ENCODE peak calls at places on chromosomes 13 and 19, in four cellular contexts. J is Caco-2, N is stomach, Q is BE2C. A is an unnamed sample.

GRCh38 chr19:19420570-19421301 is 15.3 kb downstream of the GATAD2A start:
- DNase-seq in N (no peak), Q (no peak), J (no peak), A (no peak)

GRCh38 chr13:108834193-108834592 is 204.8 kb downstream of the MYO16 start:
- DNase-seq in J (peak; percentile 71), N (no peak), Q (no peak), A (no peak)

GRCh38 chr13:34145061-34145460 is 327.1 kb downstream of the RFC3 start:
- DNase-seq in J (no peak), N (no peak), Q (no peak), A (no peak)

GRCh38 chr19:31947436-31947835 is 398.0 kb upstream of the ZNF507 start:
- DNase-seq in J (no peak), N (no peak), Q (no peak), A (no peak)

GRCh38 chr13:100913143-100913542 is 238.5 kb upstream of the TMTC4 start:
- DNase-seq in J (no peak), Q (no peak), N (no peak), A (no peak)

GRCh38 chr13:71320452-71320851 is 546.6 kb downstream of the DACH1 start:
- DNase-seq in N (no peak), J (no peak), Q (peak; percentile 41), A (no peak)

GRCh38 chr19:1826557-1827521 is 14.8 kb upstream of the ATP8B3 start:
- DNase-seq in J (no peak), N (no peak), Q (no peak), A (no peak)

GRCh38 chr13:108895220-108895704 is 265.9 kb downstream of the MYO16 start:
- DNase-seq in N (no peak), Q (no peak), J (no peak), A (no peak)

GRCh38 chr13:44667950-44668349 is 91.8 kb upstream of the TSC22D1 start:
- DNase-seq in J (no peak), N (no peak), Q (no peak), A (no peak)

GRCh38 chr19:23999821-24000610 is 85.3 kb downstream of the ZNF726 start:
- DNase-seq in N (no peak), Q (no peak), J (no peak), A (no peak)

GRCh38 chr13:44710576-44710975 is 134.4 kb upstream of the TSC22D1 start:
- DNase-seq in N (no peak), Q (no peak), J (no peak), A (no peak)

GRCh38 chr13:49388256-49388655 is 55.6 kb downstream of the CAB39L start:
- DNase-seq in Q (no peak), N (no peak), J (no peak), A (no peak)

GRCh38 chr13:44921931-44922758 is 67.1 kb downstream of the NUFIP1 start:
- DNase-seq in Q (no peak), J (peak; percentile 40), N (peak; percentile 64), A (no peak)

GRCh38 chr19:58584498-58585441 is 11.6 kb upstream of the MZF1 start:
- DNase-seq in Q (no peak), N (no peak), J (no peak), A (peak; percentile 16)

GRCh38 chr19:55355213-55355821 is 798 bp upstream of the COX6B2 start:
- DNase-seq in J (no peak), Q (no peak), N (no peak), A (no peak)

GRCh38 chr13:96817336-96817941 is 176.8 kb downstream of the OXGR1 start:
- DNase-seq in Q (no peak), N (no peak), J (no peak), A (no peak)

GRCh38 chr19:29119582-29119981 is 93.4 kb downstream of the UQCRFS1 start:
- DNase-seq in N (no peak), Q (no peak), J (no peak), A (no peak)

GRCh38 chr13:30466358-30466714 is 600 bp upstream of the HMGB1 start:
- DNase-seq in N (no peak), J (no peak), Q (peak; percentile 18), A (no peak)
- H3K4me3 ChIP-seq in N (no peak overlapping the region), J (peak overlapping the region; percentile 45), Q (peak overlapping the region; percentile 67), A (peak overlapping the region; percentile 77)

GRCh38 chr19:13861392-13861713 is 15.6 kb upstream of the NANOS3 start:
- DNase-seq in Q (no peak), N (no peak), J (no peak), A (no peak)
- H3K4me3 ChIP-seq in Q (no peak overlapping the region), N (peak overlapping the region; percentile 43), J (no peak overlapping the region), A (no peak overlapping the region)

GRCh38 chr19:12918253-12918652 is 840 bp downstream of the SYCE2 start:
- DNase-seq in Q (no peak), N (no peak), J (no peak), A (no peak)
- H3K4me3 ChIP-seq in Q (no peak overlapping the region), N (no peak overlapping the region), J (no peak overlapping the region), A (no peak overlapping the region)

DNA sequence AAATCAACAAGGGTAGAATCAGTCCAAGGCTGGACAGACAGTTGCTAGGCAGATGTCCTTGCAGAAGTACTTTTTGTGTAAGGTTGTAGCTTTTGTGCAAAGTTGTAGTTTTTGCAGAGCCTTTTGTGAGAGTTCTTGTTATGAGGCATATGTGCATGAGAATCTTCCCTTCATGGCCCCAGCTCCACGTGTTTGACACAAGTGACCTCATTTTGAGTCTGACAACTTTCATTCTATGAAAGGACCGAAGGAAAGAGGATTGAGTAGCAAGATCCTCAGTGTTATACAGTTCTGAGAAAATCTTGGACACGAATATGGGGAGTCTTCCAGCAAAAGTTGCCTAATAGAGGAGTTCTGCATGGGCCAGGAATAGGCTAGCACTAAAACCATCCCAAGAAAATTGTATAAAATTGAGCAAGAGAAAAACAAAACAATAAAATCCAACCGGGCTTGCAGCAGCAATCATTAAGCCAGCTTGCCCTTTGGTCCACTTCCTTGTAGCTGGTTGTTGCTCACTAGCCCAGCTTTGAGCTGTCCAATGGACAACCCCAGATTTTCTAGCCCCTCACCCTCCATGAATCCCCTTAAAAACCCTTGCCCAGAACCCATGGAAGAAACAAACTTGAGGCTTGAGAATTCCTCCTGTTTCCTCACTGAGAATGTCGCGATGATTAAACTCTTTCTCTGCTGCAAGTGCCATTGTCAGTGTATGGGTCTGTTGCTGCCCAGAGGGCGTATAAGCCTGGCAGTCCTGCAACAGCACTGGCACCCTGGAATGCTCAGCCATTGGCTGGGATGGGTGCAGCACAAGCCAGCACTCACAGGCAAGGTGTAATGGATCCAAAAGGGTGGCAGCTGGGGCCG is 6.5 kb downstream of the EPSTI1 start:
- DNase-seq in J (no peak), Q (peak; percentile 16), N (peak; percentile 46), A (no peak)
- H3K4me3 ChIP-seq in J (no peak overlapping the region), Q (no peak overlapping the region), N (no peak overlapping the region), A (no peak overlapping the region)

DNA sequence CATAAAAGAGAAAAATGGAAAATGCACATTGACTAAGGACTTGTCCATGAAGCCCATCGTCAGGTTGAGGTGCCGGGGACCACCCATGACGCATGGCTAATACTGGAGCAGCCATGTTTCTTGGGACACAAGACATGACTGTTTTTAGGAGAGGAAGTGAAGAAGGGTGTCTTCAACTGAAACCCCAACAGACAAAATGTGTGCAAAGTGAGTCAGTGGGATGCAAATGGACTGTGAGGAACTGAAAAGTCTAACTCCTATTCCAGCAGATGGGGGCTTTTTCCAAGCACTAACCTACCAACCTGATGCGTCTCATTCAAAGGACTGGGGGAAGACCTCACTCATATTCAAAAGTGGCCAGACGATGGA is 459.3 kb downstream of the FOXO1 start:
- DNase-seq in J (no peak), N (no peak), Q (no peak), A (no peak)
- H3K4me3 ChIP-seq in J (no peak overlapping the region), N (no peak overlapping the region), Q (no peak overlapping the region), A (no peak overlapping the region)

GRCh38 chr13:32535140-32535539 is 3.5 kb downstream of the N4BP2L2 start:
- DNase-seq in N (no peak), J (no peak), Q (no peak), A (no peak)
- H3K4me3 ChIP-seq in N (no peak overlapping the region), J (no peak overlapping the region), Q (no peak overlapping the region), A (no peak overlapping the region)

GRCh38 chr19:48633148-48634035 is 3.8 kb downstream of the DBP start:
- DNase-seq in Q (no peak), N (no peak), J (peak; percentile 98), A (no peak)
- H3K4me3 ChIP-seq in Q (peak overlapping the region; percentile 45), N (no peak overlapping the region), J (no peak overlapping the region), A (peak overlapping the region; percentile 88)

GRCh38 chr19:45637890-45638667 is 1.1 kb downstream of the EML2 start:
- DNase-seq in J (no peak), Q (no peak), N (peak; percentile 44), A (no peak)
- H3K4me3 ChIP-seq in J (peak overlapping the region; percentile 53), Q (no peak overlapping the region), N (peak overlapping the region; percentile 68), A (peak overlapping the region; percentile 46)

DNA sequence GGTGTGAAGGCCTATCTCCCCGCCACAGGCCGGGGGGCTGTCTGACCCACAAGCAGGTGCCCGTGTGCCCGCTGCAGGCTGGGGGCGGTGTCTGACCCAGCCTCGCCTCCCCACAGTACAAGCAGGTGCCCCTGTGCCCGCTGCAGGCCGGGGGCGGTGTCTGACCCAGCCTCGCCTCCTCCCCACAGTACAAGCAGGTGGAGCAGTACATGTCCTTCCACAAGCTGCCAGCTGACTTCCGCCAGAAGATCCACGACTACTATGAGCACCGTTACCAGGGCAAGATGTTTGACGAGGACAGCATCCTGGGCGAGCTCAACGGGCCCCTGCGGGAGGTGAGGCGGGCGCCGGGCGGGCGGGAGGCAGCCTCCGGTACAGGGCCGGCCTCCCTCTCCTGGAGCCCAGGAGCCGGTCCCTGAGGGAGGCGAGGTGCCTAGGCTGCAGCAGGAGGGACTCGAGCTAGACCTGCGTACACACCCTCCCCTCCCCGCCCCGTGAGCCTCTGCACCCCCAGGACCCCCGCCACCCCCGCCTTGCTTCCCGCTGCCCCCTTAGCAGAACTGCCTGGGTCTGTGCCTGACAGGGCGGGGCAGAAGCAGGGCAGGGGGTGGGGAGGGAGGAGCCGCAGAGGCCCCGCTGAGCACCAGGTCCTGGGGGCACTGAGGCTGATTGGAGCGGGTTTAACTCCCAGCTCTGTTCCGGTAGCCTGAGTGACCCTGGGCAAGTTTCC is 20.6 kb downstream of the HCN2 start:
- DNase-seq in J (no peak), N (peak; percentile 41), Q (no peak), A (no peak)
- H3K4me3 ChIP-seq in J (no peak overlapping the region), N (peak overlapping the region; percentile 18), Q (peak overlapping the region; percentile 25), A (peak overlapping the region; percentile 7)

GRCh38 chr19:47615714-47616113 is 6.8 kb downstream of the BICRA start:
- DNase-seq in J (no peak), Q (no peak), N (no peak), A (peak; percentile 16)

GRCh38 chr19:47615230-47615629 is 6.3 kb downstream of the BICRA start:
- DNase-seq in J (no peak), Q (no peak), N (no peak), A (no peak)

GRCh38 chr19:47614559-47614958 is 5.6 kb downstream of the BICRA start:
- DNase-seq in J (no peak), Q (no peak), N (no peak), A (no peak)

GRCh38 chr19:47610902-47611301 is 2.0 kb downstream of the BICRA start:
- DNase-seq in N (peak; percentile 64), J (no peak), Q (no peak), A (no peak)

GRCh38 chr19:47613165-47614146 is 4.5 kb downstream of the BICRA start:
- DNase-seq in J (no peak), N (no peak), Q (peak; percentile 44), A (no peak)
- H3K4me3 ChIP-seq in J (no peak overlapping the region), N (no peak overlapping the region), Q (no peak overlapping the region), A (no peak overlapping the region)

A was measured in dorsolateral prefrontal cortex.